ENCODE peak calls at places on chromosomes 11 and 22, in seven cellular contexts. One of them, this sample, is unnamed.

GRCh38 chr22:31081963-31082605 is 966 bp downstream of the SMTN start:
- DNase-seq in HCT116: no peak
- DNase-seq in K562: no peak
- DNase-seq in transverse colon: peak; percentile 13
- DNase-seq in spleen: no peak
- DNase-seq in endothelial cell of umbilical vein: peak; percentile 69
- DNase-seq in H1: no peak
- DNase-seq in this sample: no peak

GRCh38 chr11:125382211-125382807 is 113.8 kb downstream of the FEZ1 start:
- DNase-seq in HCT116: no peak
- DNase-seq in K562: no peak
- DNase-seq in transverse colon: no peak
- DNase-seq in spleen: peak; percentile 50
- DNase-seq in endothelial cell of umbilical vein: no peak
- DNase-seq in H1: no peak
- DNase-seq in this sample: no peak

GRCh38 chr11:64438986-64439771 is 80.2 kb downstream of the RPS6KA4 start:
- DNase-seq in HCT116: no peak
- DNase-seq in K562: no peak
- DNase-seq in transverse colon: no peak
- DNase-seq in spleen: peak; percentile 65
- DNase-seq in endothelial cell of umbilical vein: no peak
- DNase-seq in H1: no peak
- DNase-seq in this sample: peak; percentile 46

GRCh38 chr11:78268516-78269410 is 80.0 kb downstream of the USP35 start:
- DNase-seq in HCT116: no peak
- DNase-seq in K562: no peak
- DNase-seq in transverse colon: no peak
- DNase-seq in spleen: no peak
- DNase-seq in endothelial cell of umbilical vein: peak; percentile 30
- DNase-seq in H1: no peak
- DNase-seq in this sample: no peak

GRCh38 chr11:117439256-117439655 is 111.6 kb downstream of the CEP164 start:
- DNase-seq in HCT116: no peak
- DNase-seq in K562: no peak
- DNase-seq in transverse colon: no peak
- DNase-seq in spleen: peak; percentile 51
- DNase-seq in endothelial cell of umbilical vein: no peak
- DNase-seq in H1: no peak
- DNase-seq in this sample: peak; percentile 49

GRCh38 chr11:1876361-1877063 is 15.2 kb downstream of the PRR33 start:
- DNase-seq in HCT116: no peak
- DNase-seq in K562: peak; percentile 63
- DNase-seq in transverse colon: peak; percentile 60
- DNase-seq in spleen: peak; percentile 87
- DNase-seq in endothelial cell of umbilical vein: no peak
- DNase-seq in H1: peak; percentile 84
- DNase-seq in this sample: peak; percentile 85

GRCh38 chr11:12110714-12111481 is 508 bp downstream of the MICAL2 start:
- DNase-seq in HCT116: no peak
- DNase-seq in K562: peak; percentile 53
- DNase-seq in transverse colon: peak; percentile 44
- DNase-seq in spleen: peak; percentile 86
- DNase-seq in endothelial cell of umbilical vein: no peak
- DNase-seq in H1: peak; percentile 64
- DNase-seq in this sample: peak; percentile 60

GRCh38 chr11:96235725-96236124 is 107.3 kb downstream of the MAML2 start:
- DNase-seq in HCT116: no peak
- DNase-seq in K562: no peak
- DNase-seq in transverse colon: no peak
- DNase-seq in spleen: no peak
- DNase-seq in endothelial cell of umbilical vein: no peak
- DNase-seq in H1: no peak
- DNase-seq in this sample: no peak

GRCh38 chr11:13834463-13834862 is 128.1 kb upstream of the SPON1 start:
- DNase-seq in HCT116: no peak
- DNase-seq in K562: peak; percentile 52
- DNase-seq in transverse colon: no peak
- DNase-seq in spleen: no peak
- DNase-seq in endothelial cell of umbilical vein: peak; percentile 4
- DNase-seq in H1: peak; percentile 74
- DNase-seq in this sample: no peak

GRCh38 chr11:121141051-121141450 is 40.0 kb downstream of the TECTA start:
- DNase-seq in HCT116: no peak
- DNase-seq in K562: no peak
- DNase-seq in transverse colon: no peak
- DNase-seq in spleen: no peak
- DNase-seq in endothelial cell of umbilical vein: no peak
- DNase-seq in H1: no peak
- DNase-seq in this sample: no peak

GRCh38 chr11:115941481-115941993 is 437.3 kb upstream of the CADM1 start:
- DNase-seq in HCT116: no peak
- DNase-seq in K562: peak; percentile 41
- DNase-seq in transverse colon: peak; percentile 22
- DNase-seq in spleen: no peak
- DNase-seq in endothelial cell of umbilical vein: no peak
- DNase-seq in H1: no peak
- DNase-seq in this sample: peak; percentile 64

GRCh38 chr11:60777572-60777971 is 7.6 kb upstream of the MS4A10 start:
- DNase-seq in HCT116: no peak
- DNase-seq in K562: no peak
- DNase-seq in transverse colon: no peak
- DNase-seq in spleen: peak; percentile 4
- DNase-seq in endothelial cell of umbilical vein: peak; percentile 97
- DNase-seq in H1: no peak
- DNase-seq in this sample: no peak

GRCh38 chr11:92449222-92449621 is 224.6 kb downstream of the FAT3 start:
- DNase-seq in HCT116: no peak
- DNase-seq in K562: no peak
- DNase-seq in transverse colon: no peak
- DNase-seq in spleen: no peak
- DNase-seq in endothelial cell of umbilical vein: no peak
- DNase-seq in H1: no peak
- DNase-seq in this sample: no peak

GRCh38 chr22:39078329-39078728 is 1.3 kb downstream of the APOBEC3G start:
- DNase-seq in HCT116: no peak
- DNase-seq in K562: no peak
- DNase-seq in transverse colon: no peak
- DNase-seq in spleen: no peak
- DNase-seq in endothelial cell of umbilical vein: no peak
- DNase-seq in H1: no peak
- DNase-seq in this sample: no peak

GRCh38 chr11:64206457-64207246 is at the start of gene FERMT3:
- DNase-seq in HCT116: no peak
- DNase-seq in K562: peak; percentile 84
- DNase-seq in transverse colon: peak; percentile 90
- DNase-seq in spleen: peak; percentile 97
- DNase-seq in endothelial cell of umbilical vein: no peak
- DNase-seq in H1: no peak
- DNase-seq in this sample: peak; percentile 89

GRCh38 chr22:37290737-37291136 is 8.4 kb downstream of the CYTH4 start:
- DNase-seq in HCT116: no peak
- DNase-seq in K562: no peak
- DNase-seq in transverse colon: no peak
- DNase-seq in spleen: peak; percentile 73
- DNase-seq in endothelial cell of umbilical vein: no peak
- DNase-seq in H1: no peak
- DNase-seq in this sample: no peak

GRCh38 chr11:36400768-36401455 is 104.8 kb downstream of the PRR5L start:
- DNase-seq in HCT116: no peak
- DNase-seq in K562: no peak
- DNase-seq in transverse colon: no peak
- DNase-seq in spleen: peak; percentile 86
- DNase-seq in endothelial cell of umbilical vein: no peak
- DNase-seq in H1: no peak
- DNase-seq in this sample: no peak

GRCh38 chr11:65499713-65500261 is 942 bp downstream of the MALAT1 start:
- DNase-seq in HCT116: no peak
- DNase-seq in K562: no peak
- DNase-seq in transverse colon: no peak
- DNase-seq in spleen: no peak
- DNase-seq in endothelial cell of umbilical vein: no peak
- DNase-seq in H1: no peak
- DNase-seq in this sample: no peak

GRCh38 chr11:17898782-17899181 is 114.1 kb downstream of the SERGEF start:
- DNase-seq in HCT116: no peak
- DNase-seq in K562: peak; percentile 70
- DNase-seq in transverse colon: no peak
- DNase-seq in spleen: no peak
- DNase-seq in endothelial cell of umbilical vein: no peak
- DNase-seq in H1: no peak
- DNase-seq in this sample: no peak

GRCh38 chr22:33776491-33776890 is 143.8 kb downstream of the LARGE1 start:
- DNase-seq in HCT116: no peak
- DNase-seq in K562: no peak
- DNase-seq in transverse colon: no peak
- DNase-seq in spleen: no peak
- DNase-seq in endothelial cell of umbilical vein: no peak
- DNase-seq in H1: no peak
- DNase-seq in this sample: no peak

GRCh38 chr22:33780761-33781160 is 139.5 kb downstream of the LARGE1 start:
- DNase-seq in HCT116: no peak
- DNase-seq in K562: no peak
- DNase-seq in transverse colon: no peak
- DNase-seq in spleen: no peak
- DNase-seq in endothelial cell of umbilical vein: no peak
- DNase-seq in H1: no peak
- DNase-seq in this sample: no peak

GRCh38 chr22:33779243-33779642 is 141.0 kb downstream of the LARGE1 start:
- DNase-seq in HCT116: no peak
- DNase-seq in K562: no peak
- DNase-seq in transverse colon: no peak
- DNase-seq in spleen: no peak
- DNase-seq in endothelial cell of umbilical vein: no peak
- DNase-seq in H1: no peak
- DNase-seq in this sample: no peak

GRCh38 chr22:33785283-33785991 is 134.8 kb downstream of the LARGE1 start:
- DNase-seq in HCT116: no peak
- DNase-seq in K562: no peak
- DNase-seq in transverse colon: no peak
- DNase-seq in spleen: no peak
- DNase-seq in endothelial cell of umbilical vein: no peak
- DNase-seq in H1: no peak
- DNase-seq in this sample: no peak

GRCh38 chr22:33781396-33781795 is 138.9 kb downstream of the LARGE1 start:
- DNase-seq in HCT116: no peak
- DNase-seq in K562: no peak
- DNase-seq in transverse colon: no peak
- DNase-seq in spleen: no peak
- DNase-seq in endothelial cell of umbilical vein: no peak
- DNase-seq in H1: no peak
- DNase-seq in this sample: no peak
- TF ChIP-seq POLR2AphosphoS5 in HCT116: no peak
- TF ChIP-seq POLR2AphosphoS5 in K562: no peak
- TF ChIP-seq POLR2AphosphoS5 in transverse colon: no peak
- TF ChIP-seq POLR2AphosphoS5 in spleen: no peak
- TF ChIP-seq POLR2AphosphoS5 in endothelial cell of umbilical vein: no peak
- TF ChIP-seq POLR2AphosphoS5 in H1: no peak
- TF ChIP-seq POLR2AphosphoS5 in this sample: no peak

GRCh38 chr11:4700436-4700820 is 2.8 kb upstream of the OR51E2 start:
- DNase-seq in HCT116: no peak
- DNase-seq in K562: no peak
- DNase-seq in transverse colon: no peak
- DNase-seq in spleen: no peak
- DNase-seq in endothelial cell of umbilical vein: no peak
- DNase-seq in H1: no peak
- DNase-seq in this sample: no peak
- TF ChIP-seq POLR2AphosphoS5 in HCT116: no peak
- TF ChIP-seq POLR2AphosphoS5 in K562: no peak
- TF ChIP-seq POLR2AphosphoS5 in transverse colon: no peak
- TF ChIP-seq POLR2AphosphoS5 in spleen: no peak
- TF ChIP-seq POLR2AphosphoS5 in endothelial cell of umbilical vein: no peak
- TF ChIP-seq POLR2AphosphoS5 in H1: no peak
- TF ChIP-seq POLR2AphosphoS5 in this sample: no peak

GRCh38 chr11:113114452-113115027 is 153.3 kb downstream of the NCAM1 start:
- DNase-seq in HCT116: no peak
- DNase-seq in K562: peak; percentile 21
- DNase-seq in transverse colon: peak; percentile 27
- DNase-seq in spleen: no peak
- DNase-seq in endothelial cell of umbilical vein: no peak
- DNase-seq in H1: peak; percentile 52
- DNase-seq in this sample: no peak

GRCh38 chr11:113118104-113118503 is 156.9 kb downstream of the NCAM1 start:
- DNase-seq in HCT116: no peak
- DNase-seq in K562: no peak
- DNase-seq in transverse colon: no peak
- DNase-seq in spleen: no peak
- DNase-seq in endothelial cell of umbilical vein: no peak
- DNase-seq in H1: no peak
- DNase-seq in this sample: no peak

GRCh38 chr11:113111156-113111555 is 149.9 kb downstream of the NCAM1 start:
- DNase-seq in HCT116: no peak
- DNase-seq in K562: no peak
- DNase-seq in transverse colon: no peak
- DNase-seq in spleen: no peak
- DNase-seq in endothelial cell of umbilical vein: no peak
- DNase-seq in H1: no peak
- DNase-seq in this sample: no peak

GRCh38 chr11:113110046-113110445 is 148.8 kb downstream of the NCAM1 start:
- DNase-seq in HCT116: no peak
- DNase-seq in K562: no peak
- DNase-seq in transverse colon: no peak
- DNase-seq in spleen: no peak
- DNase-seq in endothelial cell of umbilical vein: no peak
- DNase-seq in H1: no peak
- DNase-seq in this sample: no peak

GRCh38 chr11:113113801-113114451 is 152.7 kb downstream of the NCAM1 start:
- DNase-seq in HCT116: no peak
- DNase-seq in K562: no peak
- DNase-seq in transverse colon: no peak
- DNase-seq in spleen: no peak
- DNase-seq in endothelial cell of umbilical vein: no peak
- DNase-seq in H1: no peak
- DNase-seq in this sample: no peak
- TF ChIP-seq POLR2AphosphoS5 in HCT116: no peak
- TF ChIP-seq POLR2AphosphoS5 in K562: no peak
- TF ChIP-seq POLR2AphosphoS5 in transverse colon: no peak
- TF ChIP-seq POLR2AphosphoS5 in spleen: no peak
- TF ChIP-seq POLR2AphosphoS5 in endothelial cell of umbilical vein: no peak
- TF ChIP-seq POLR2AphosphoS5 in H1: no peak
- TF ChIP-seq POLR2AphosphoS5 in this sample: no peak

DNA sequence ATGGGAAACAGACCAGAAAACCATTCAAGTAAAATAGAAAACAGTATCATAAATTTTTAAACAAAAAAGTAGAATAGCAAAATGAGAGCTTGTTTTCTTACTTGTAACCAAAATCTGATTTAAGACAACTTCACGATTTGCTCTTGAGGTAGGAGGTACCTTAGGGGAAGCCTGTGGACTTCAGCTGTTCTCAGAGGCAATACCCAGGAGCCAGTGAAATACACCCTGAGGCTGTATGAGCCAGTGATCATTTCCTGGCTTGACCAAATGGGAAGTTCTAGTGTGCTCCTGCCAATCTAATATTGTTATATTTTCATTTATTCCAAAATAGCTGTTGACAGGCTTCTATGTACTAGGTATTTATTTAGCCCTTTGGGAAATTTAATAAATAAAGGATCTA is 104.8 kb downstream of the ARHGAP42 start:
- DNase-seq in HCT116: no peak
- DNase-seq in K562: no peak
- DNase-seq in transverse colon: no peak
- DNase-seq in spleen: no peak
- DNase-seq in endothelial cell of umbilical vein: peak; percentile 35
- DNase-seq in H1: no peak
- DNase-seq in this sample: no peak
- TF ChIP-seq POLR2AphosphoS5 in HCT116: no peak
- TF ChIP-seq POLR2AphosphoS5 in K562: no peak
- TF ChIP-seq POLR2AphosphoS5 in transverse colon: no peak
- TF ChIP-seq POLR2AphosphoS5 in spleen: no peak
- TF ChIP-seq POLR2AphosphoS5 in endothelial cell of umbilical vein: no peak
- TF ChIP-seq POLR2AphosphoS5 in H1: no peak
- TF ChIP-seq POLR2AphosphoS5 in this sample: no peak

This sample was measured in upper lobe of left lung.